ENCODE peak calls at places on chromosome 12, in eight cellular contexts. J, F, K, E, M, D, N and T are unnamed samples.

GRCh38 chr12:93122089-93122488 is 193.0 kb upstream of the EEA1 start:
- DNase-seq in J (no peak), F (peak), K (no peak), E (no peak), M (no peak), D (no peak), N (no peak), T (no peak)

GRCh38 chr12:47079894-47080724 is at the start of gene AMIGO2:
- DNase-seq in J (no peak), F (peak), K (peak), E (peak), M (peak), D (no peak), N (peak), T (no peak)

GRCh38 chr12:26172013-26172412 is 23.4 kb upstream of the SSPN start:
- DNase-seq in J (no peak), F (no peak), K (no peak), E (no peak), M (no peak), D (no peak), N (no peak), T (no peak)

GRCh38 chr12:120367252-120367923 is 1.6 kb downstream of the MSI1 start:
- DNase-seq in J (no peak), F (no peak), K (peak), E (no peak), M (peak), D (no peak), N (no peak), T (no peak)

GRCh38 chr12:62426095-62426488 is 40.5 kb upstream of the MON2 start:
- DNase-seq in J (no peak), F (peak), K (no peak), E (no peak), M (no peak), D (no peak), N (no peak), T (no peak)

GRCh38 chr12:79557690-79558315 is 133.0 kb downstream of the PAWR start:
- DNase-seq in J (no peak), F (peak), K (no peak), E (no peak), M (no peak), D (no peak), N (no peak), T (no peak)

GRCh38 chr12:13627536-13627935 is 353.9 kb downstream of the GRIN2B start:
- DNase-seq in J (no peak), F (no peak), K (no peak), E (no peak), M (no peak), D (no peak), N (no peak), T (no peak)

GRCh38 chr12:38614171-38614570 is 291.2 kb downstream of the CPNE8 start:
- DNase-seq in J (no peak), F (no peak), K (no peak), E (no peak), M (no peak), D (no peak), N (no peak), T (no peak)

GRCh38 chr12:69897744-69898143 is 72.7 kb downstream of the MYRFL start:
- DNase-seq in J (no peak), F (peak), K (no peak), E (no peak), M (no peak), D (peak), N (no peak), T (no peak)

GRCh38 chr12:27527512-27527911 is 3.5 kb downstream of the PPFIBP1 start:
- DNase-seq in J (no peak), F (no peak), K (no peak), E (no peak), M (no peak), D (no peak), N (no peak), T (no peak)

GRCh38 chr12:95117178-95117599 is 43.8 kb upstream of the NR2C1 start:
- DNase-seq in J (peak), F (peak), K (peak), E (no peak), M (peak), D (peak), N (peak), T (peak)

GRCh38 chr12:1791104-1791927 is 29.0 kb upstream of the LRTM2 start:
- DNase-seq in J (peak), F (peak), K (peak), E (peak), M (peak), D (peak), N (peak), T (peak)

GRCh38 chr12:104458645-104459555 is 2.2 kb downstream of the CHST11 start:
- DNase-seq in J (no peak), F (peak), K (no peak), E (peak), M (no peak), D (no peak), N (peak), T (no peak)

GRCh38 chr12:644293-644639 is 19.0 kb downstream of the NINJ2 start:
- DNase-seq in J (no peak), F (no peak), K (no peak), E (no peak), M (no peak), D (no peak), N (no peak), T (no peak)

GRCh38 chr12:130132831-130133635 is 29.2 kb upstream of the FZD10 start:
- DNase-seq in J (no peak), F (no peak), K (no peak), E (no peak), M (no peak), D (no peak), N (no peak), T (peak)

GRCh38 chr12:113831016-113831415 is 135.1 kb downstream of the RBM19 start:
- DNase-seq in J (no peak), F (peak), K (no peak), E (no peak), M (no peak), D (no peak), N (no peak), T (no peak)

GRCh38 chr12:26238341-26239126 is 43.2 kb downstream of the SSPN start:
- DNase-seq in J (no peak), F (peak), K (no peak), E (no peak), M (no peak), D (no peak), N (no peak), T (no peak)

GRCh38 chr12:71591601-71592000 is 72.0 kb downstream of the ZFC3H1 start:
- DNase-seq in J (no peak), F (no peak), K (no peak), E (no peak), M (no peak), D (no peak), N (no peak), T (no peak)

GRCh38 chr12:59070534-59070933 is 150.2 kb upstream of the LRIG3 start:
- DNase-seq in J (no peak), F (no peak), K (no peak), E (no peak), M (no peak), D (no peak), N (no peak), T (no peak)

GRCh38 chr12:89427508-89428156 is 75.3 kb upstream of the DUSP6 start:
- DNase-seq in J (no peak), F (no peak), K (no peak), E (no peak), M (no peak), D (no peak), N (no peak), T (peak)

GRCh38 chr12:53743277-53744129 is 8.3 kb downstream of the CISTR start:
- DNase-seq in J (peak), F (peak), K (peak), E (peak), M (peak), D (no peak), N (no peak), T (peak)
- H3K4me3 ChIP-seq in J (no peak), F (no peak), K (no peak), E (peak), M (no peak), D (no peak), N (no peak), T (no peak)

DNA sequence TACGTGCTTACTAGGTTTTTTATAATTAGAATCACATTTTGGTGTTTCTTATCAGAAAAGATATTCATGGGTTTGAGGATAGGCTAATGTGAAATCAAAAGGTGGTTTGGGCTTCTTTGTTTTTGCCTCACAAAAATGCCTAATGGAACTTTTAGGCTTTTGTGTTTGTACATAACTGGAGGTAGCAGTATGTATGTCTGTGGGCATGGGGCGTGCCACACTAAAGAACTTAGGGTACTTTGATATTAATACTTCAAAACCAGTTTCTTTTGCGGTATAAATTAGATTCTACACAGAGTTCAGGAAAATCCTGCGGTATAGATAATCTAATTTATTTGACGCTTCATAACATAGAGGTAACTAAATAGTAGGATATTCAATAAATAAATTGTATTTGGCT is 1.9 kb downstream of the ETV6 start:
- DNase-seq in J (no peak), F (no peak), K (no peak), E (no peak), M (no peak), D (no peak), N (peak), T (peak)
- H3K4me3 ChIP-seq in J (peak), F (peak), K (peak), E (peak), M (no peak), D (peak), N (peak), T (peak)

GRCh38 chr12:91178801-91179200 is 3.8 kb downstream of the DCN start:
- DNase-seq in J (no peak), F (no peak), K (no peak), E (no peak), M (no peak), D (no peak), N (no peak), T (no peak)
- H3K4me3 ChIP-seq in J (no peak), F (no peak), K (no peak), E (no peak), M (no peak), D (peak), N (no peak), T (no peak)

DNA sequence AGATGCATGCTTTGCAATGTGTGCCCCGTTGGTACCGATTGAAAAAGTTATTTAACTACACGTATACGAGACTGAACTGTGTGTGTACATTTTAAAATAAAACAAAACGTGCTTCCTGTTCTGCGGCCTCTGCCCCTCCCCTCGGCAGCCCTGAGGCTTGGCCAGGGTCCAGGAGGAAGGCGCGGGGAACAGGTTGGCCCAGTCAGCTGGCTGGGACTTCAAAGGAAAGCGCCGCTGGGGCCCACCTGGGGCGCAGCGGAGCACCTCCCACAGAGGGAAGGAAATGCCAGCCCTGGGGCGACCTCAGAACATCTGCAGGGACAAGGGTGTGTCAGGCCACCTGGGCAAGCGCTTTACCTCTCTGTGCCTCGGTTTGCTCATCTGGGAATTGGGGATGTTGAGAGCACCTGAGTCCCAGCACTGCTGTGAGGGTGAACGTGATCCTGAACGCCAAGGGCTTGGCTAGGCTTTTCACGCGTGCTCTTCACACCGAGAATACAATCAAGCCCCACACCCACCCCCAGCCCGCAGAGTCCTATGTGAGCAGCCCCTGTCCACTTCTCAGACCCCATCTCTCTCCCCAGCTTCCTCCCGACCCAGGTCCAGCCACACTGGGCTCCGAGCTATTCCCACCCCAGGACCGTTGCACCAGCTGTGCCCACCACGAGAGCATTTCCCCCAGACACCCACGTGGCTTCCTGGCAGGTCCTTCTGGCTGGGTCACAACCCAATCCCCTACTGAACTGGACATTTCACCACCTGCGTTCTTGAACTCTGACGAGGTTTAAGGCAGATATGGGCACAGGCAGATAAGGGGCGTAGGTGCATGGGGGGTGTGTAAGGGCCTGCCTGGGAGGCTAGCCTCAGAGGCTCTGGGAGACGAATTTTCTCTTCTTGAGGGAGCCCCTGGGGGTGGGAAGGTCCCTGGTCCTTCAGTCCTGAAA is 41.9 kb upstream of the NCOR2 start:
- DNase-seq in J (peak), F (peak), K (peak), E (peak), M (peak), D (no peak), N (peak), T (peak)
- H3K4me3 ChIP-seq in J (peak), F (no peak), K (no peak), E (no peak), M (no peak), D (no peak), N (peak), T (peak)

DNA sequence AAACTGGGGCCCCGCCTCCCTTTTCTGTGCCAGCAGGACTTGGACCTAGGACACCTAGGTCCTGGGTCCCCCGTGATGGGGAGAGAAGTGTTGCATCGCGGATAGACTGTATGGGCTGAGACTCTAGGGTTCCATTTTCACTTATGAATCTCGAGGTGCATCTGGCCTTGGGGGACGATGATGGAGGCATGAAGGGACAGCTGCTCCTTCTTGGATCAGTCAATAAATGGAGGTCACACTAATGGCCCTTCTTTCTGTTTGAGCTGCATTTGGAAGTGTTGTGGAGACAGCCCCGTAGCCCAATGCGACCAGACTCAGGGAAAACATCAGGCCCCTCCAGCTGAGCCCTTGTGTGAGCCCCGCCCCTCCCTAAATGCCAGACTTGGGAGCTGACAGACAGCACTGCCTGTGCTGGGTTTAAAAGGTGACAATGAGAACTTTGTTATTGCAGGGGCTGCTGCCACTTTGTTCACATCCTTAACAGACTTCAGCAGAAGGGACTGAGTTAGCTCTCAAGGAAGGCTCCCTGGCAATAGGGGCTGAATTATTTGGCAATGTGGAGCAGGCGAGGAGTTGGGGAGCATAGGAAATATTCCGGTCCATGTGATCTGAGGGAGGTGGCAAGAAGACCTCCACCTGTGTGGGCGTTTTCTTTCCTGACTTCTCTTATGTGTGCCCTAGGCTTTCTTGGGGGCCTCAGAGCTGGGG is 838 bp downstream of the DTX3 start:
- DNase-seq in J (no peak), F (no peak), K (peak), E (no peak), M (no peak), D (no peak), N (no peak), T (no peak)
- H3K4me3 ChIP-seq in J (no peak), F (peak), K (peak), E (peak), M (peak), D (peak), N (peak), T (no peak)

GRCh38 chr12:6602526-6602925 is 4.7 kb downstream of the CHD4 start:
- DNase-seq in J (no peak), F (no peak), K (no peak), E (no peak), M (no peak), D (no peak), N (no peak), T (no peak)
- H3K4me3 ChIP-seq in J (peak), F (no peak), K (no peak), E (no peak), M (no peak), D (no peak), N (no peak), T (peak)

DNA sequence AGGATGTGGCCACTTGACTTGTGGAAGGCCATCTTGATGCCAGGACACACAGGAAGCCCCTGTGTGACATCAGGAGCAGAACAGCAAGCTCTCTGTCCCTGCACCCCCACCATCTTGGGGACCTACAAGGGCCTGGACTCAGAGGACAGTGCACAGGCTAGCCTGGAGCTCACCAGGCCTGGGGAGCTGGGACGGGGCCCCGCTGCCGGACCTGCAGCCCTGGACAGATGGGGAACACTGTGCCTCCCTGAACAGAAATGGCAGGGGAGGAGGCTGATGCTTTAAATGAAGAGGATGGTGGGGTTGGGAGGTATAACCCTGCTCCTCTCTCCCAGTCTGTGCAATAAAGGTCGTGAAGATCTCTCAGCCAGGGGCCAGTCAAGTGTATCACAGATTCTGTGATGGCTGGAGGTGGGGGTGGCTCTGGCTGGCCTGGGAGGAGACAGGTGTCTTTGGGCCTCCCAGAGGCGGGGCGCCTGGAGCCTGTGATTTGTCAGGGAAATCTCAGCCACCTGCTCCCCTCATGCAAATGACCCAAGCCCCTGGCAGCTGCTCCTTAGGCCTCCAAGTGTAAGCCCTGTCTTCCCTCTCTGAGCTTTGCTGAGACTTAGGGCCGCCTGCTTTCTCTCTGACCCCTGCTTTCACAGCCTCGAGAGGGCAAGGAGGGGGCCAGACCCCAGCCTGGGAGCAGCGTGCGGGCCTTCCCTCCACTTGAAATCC is 1.1 kb upstream of the GNB3 start:
- DNase-seq in J (peak), F (no peak), K (no peak), E (peak), M (no peak), D (no peak), N (peak), T (no peak)
- H3K4me3 ChIP-seq in J (peak), F (no peak), K (no peak), E (no peak), M (no peak), D (no peak), N (no peak), T (no peak)